ENCODE peak calls at places on chromosome 20, in four cellular contexts. E is transverse colon, Y is Panc1, W is SK-N-SH. G is an unnamed sample.

GRCh38 chr20:46688151-46689081 is 828 bp downstream of the TP53RK start:
- DNase-seq in W (no peak), Y (no peak), E (no peak), G (no peak)

GRCh38 chr20:10448270-10449156 is 13.4 kb downstream of the SLX4IP start:
- DNase-seq in W (no peak), Y (no peak), E (no peak), G (no peak)

GRCh38 chr20:56689852-56690485 is 60.9 kb downstream of the TFAP2C start:
- DNase-seq in Y (no peak), E (no peak), W (no peak), G (no peak)

GRCh38 chr20:63696311-63696627 is 183 bp upstream of the TNFRSF6B start:
- DNase-seq in W (no peak), Y (no peak), E (peak; percentile 60), G (no peak)

GRCh38 chr20:60206259-60206658 is 248.0 kb downstream of the CDH26 start:
- DNase-seq in E (no peak), Y (no peak), W (peak; percentile 43), G (peak; percentile 55)

GRCh38 chr20:47455133-47456040 is 46.3 kb upstream of the NCOA3 start:
- DNase-seq in E (no peak), Y (no peak), W (no peak), G (no peak)

GRCh38 chr20:50318709-50319108 is 128.1 kb downstream of the CEBPB start:
- DNase-seq in Y (no peak), E (peak; percentile 10), W (peak; percentile 7), G (no peak)

GRCh38 chr20:21981179-21981578 is 275.7 kb downstream of the PAX1 start:
- DNase-seq in W (no peak), Y (no peak), E (no peak), G (no peak)

GRCh38 chr20:4065405-4065841 is 50.1 kb upstream of the RNF24 start:
- DNase-seq in Y (no peak), W (no peak), E (no peak), G (no peak)

GRCh38 chr20:11726021-11726420 is 191.7 kb upstream of the BTBD3 start:
- DNase-seq in Y (no peak), W (no peak), E (no peak), G (no peak)

GRCh38 chr20:60073504-60073903 is 115.3 kb downstream of the CDH26 start:
- DNase-seq in E (no peak), W (no peak), Y (no peak), G (no peak)

GRCh38 chr20:21677781-21678180 is 27.7 kb upstream of the PAX1 start:
- DNase-seq in E (no peak), W (no peak), Y (no peak), G (no peak)

GRCh38 chr20:61802721-61803311 is 262.9 kb downstream of the TAF4 start:
- DNase-seq in Y (no peak), W (no peak), E (no peak), G (no peak)

GRCh38 chr20:50187403-50188051 is 3.1 kb upstream of the CEBPB start:
- DNase-seq in Y (no peak), E (peak; percentile 59), W (no peak), G (no peak)

GRCh38 chr20:10619427-10619826 is 54.4 kb downstream of the JAG1 start:
- DNase-seq in E (no peak), Y (peak; percentile 47), W (no peak), G (no peak)

GRCh38 chr20:61765871-61766654 is 299.6 kb downstream of the TAF4 start:
- DNase-seq in E (no peak), W (peak; percentile 64), Y (no peak), G (no peak)

GRCh38 chr20:3670511-3670910 is 7.3 kb upstream of the GFRA4 start:
- DNase-seq in Y (no peak), E (no peak), W (peak; percentile 57), G (no peak)

GRCh38 chr20:29744071-29744470 is 1513.4 kb upstream of the DEFB115 start:
- DNase-seq in Y (no peak), E (no peak), W (no peak), G (no peak)

GRCh38 chr20:21360686-21361085 is 36.6 kb downstream of the NKX2-4 start:
- DNase-seq in W (no peak), E (no peak), Y (no peak), G (no peak)

GRCh38 chr20:11277170-11277569 is 603.4 kb upstream of the JAG1 start:
- DNase-seq in W (no peak), Y (no peak), E (no peak), G (no peak)

GRCh38 chr20:52899221-52899620 is 72.9 kb upstream of the TSHZ2 start:
- DNase-seq in E (no peak), Y (no peak), W (no peak), G (no peak)

GRCh38 chr20:64035066-64035932 is 683 bp upstream of the C20orf204 start:
- DNase-seq in W (no peak), E (no peak), Y (no peak), G (no peak)

GRCh38 chr20:63968928-63969760 is 586 bp downstream of the ZNF512B start:
- DNase-seq in W (peak; percentile 86), E (peak; percentile 25), Y (no peak), G (no peak)

GRCh38 chr20:50574108-50574507 is 63.9 kb downstream of the PTPN1 start:
- DNase-seq in Y (no peak), W (no peak), E (no peak), G (no peak)

GRCh38 chr20:44183282-44183681 is 3.7 kb downstream of the JPH2 start:
- DNase-seq in Y (no peak), W (no peak), E (no peak), G (no peak)

GRCh38 chr20:10074513-10074912 is 39.7 kb downstream of the ANKEF1 start:
- DNase-seq in W (no peak), Y (peak; percentile 85), E (no peak), G (no peak)

GRCh38 chr20:51542894-51543788 is 622 bp upstream of the NFATC2 start:
- DNase-seq in Y (no peak), E (peak; percentile 13), W (no peak), G (no peak)

GRCh38 chr20:49513531-49513930 is 31.1 kb upstream of the KCNB1 start:
- DNase-seq in E (no peak), Y (no peak), W (no peak), G (no peak)

GRCh38 chr20:51747182-51747911 is 20.8 kb downstream of the ATP9A start:
- DNase-seq in Y (no peak), E (peak; percentile 24), W (no peak), G (no peak)

DNA sequence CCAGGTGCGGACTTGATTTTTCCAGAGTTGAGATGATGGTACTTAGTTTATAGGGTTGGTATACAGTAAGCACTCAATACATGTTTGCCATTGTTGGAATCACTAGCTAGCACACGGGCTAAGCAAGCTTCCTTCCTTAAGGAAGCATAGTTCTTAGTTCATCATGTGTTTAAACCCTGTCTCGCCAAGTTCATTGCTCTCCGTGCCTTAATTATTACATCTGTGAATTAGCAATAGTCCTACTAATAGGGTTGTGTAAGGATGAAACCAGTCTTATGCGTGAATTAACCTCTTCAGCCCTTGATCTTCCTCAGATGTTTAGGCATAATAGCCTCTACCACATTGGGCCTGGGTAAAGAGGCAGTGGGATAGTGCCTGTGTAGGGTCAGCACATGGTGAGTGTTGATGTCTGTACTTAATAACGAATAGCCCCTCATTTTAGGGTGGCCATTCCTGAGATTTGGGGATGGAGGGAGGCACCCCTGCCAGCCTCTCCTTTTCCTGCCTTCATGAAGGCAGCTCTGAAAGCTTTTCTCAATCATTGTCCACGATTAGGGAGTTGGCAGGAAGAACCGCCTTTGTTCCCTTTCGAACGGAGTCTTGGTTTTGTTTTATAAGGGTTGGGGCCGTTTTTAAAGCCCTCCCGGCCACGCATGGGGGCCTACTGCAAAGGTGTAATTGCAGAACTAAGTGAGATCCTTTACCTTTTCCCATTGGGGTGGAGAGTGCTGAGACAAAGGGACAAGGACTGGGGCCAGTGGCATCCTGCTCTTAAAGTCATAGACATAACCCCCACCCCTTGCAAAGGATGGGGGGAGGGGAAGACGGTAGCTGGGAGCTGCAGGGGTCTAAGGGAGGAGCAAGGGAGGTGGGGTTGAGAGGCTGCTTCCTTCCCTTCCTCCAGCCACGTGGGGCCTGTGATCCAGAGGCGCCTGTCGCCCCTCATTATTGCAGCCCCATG is 2.1 kb downstream of the DNMT3B start:
- DNase-seq in W (no peak), E (no peak), Y (no peak), G (no peak)
- TF ChIP-seq POLR2AphosphoS5 in W (no peak), E (no peak), Y (no peak), G (no peak)

GRCh38 chr20:58650181-58650775 is 805 bp upstream of the STX16 start:
- DNase-seq in Y (no peak), W (peak; percentile 78), E (no peak), G (peak; percentile 85)
- TF ChIP-seq CTCF in Y (peak; percentile 91), W (no peak), E (no peak), G (no peak)

DNA sequence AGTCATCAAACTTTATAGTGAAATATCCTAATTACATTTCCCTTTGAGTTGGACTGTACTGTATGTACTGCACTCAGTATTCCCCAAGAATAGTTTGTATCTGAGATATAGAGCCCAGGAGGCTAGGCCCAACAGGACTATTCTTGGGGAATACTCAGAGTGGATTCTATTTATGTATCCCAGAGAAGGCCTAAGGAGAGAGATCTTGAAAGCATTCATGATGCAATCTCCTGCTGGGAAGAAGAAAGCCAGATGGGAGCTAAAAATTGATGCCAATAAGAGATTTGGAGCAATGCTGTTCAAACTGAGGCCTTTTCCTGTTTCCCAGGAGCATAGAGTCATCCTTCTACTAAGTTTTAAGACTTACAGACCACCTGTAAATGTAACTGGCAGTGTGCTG is 452.1 kb upstream of the PLCB4 start:
- DNase-seq in Y (no peak), W (no peak), E (no peak), G (no peak)
- TF ChIP-seq POLR2AphosphoS5 in Y (no peak), W (no peak), E (no peak), G (no peak)

GRCh38 chr20:36663026-36663425 is 17.0 kb upstream of the SLA2 start:
- DNase-seq in E (no peak), Y (no peak), W (no peak), G (no peak)

GRCh38 chr20:36670665-36671357 is 24.8 kb upstream of the SLA2 start:
- DNase-seq in Y (no peak), W (no peak), E (no peak), G (no peak)

DNA sequence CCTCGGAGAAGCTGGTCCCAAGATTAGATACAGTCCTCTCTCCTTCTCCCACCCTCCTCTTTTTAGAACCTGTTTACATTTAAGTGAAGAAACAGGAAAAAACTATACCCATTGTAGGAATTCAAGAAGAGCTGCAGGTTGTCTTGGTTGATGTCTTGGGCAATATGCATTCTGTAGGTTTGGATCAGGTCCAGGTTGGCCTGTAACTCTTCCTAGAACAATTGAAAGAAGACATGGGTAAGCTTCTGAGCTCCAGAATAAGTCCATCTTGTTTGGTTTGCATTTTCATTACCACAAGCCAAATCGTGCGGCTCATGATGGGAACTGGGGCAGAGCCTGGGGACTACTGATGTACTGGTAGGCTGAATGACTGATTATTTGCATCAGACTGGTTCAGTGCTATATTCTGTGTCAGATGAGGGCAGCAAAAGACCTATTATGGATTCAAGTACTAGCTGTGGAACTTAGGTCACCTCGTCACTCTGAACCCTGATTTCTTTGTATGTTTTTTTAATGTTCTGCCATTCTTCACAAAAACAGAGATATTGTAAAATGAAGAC is 20.3 kb upstream of the SLA2 start:
- DNase-seq in W (no peak), E (no peak), Y (no peak), G (no peak)
- TF ChIP-seq CTCF in W (peak; percentile 17), E (no peak), Y (no peak), G (peak; percentile 22)